ENCODE peak calls at places on chromosomes 11 and 22, in eight cellular contexts. O, J, C, V, H, Z, F and K are unnamed samples. For H3K27me3, the result is how much of the 10 kb centered on the place peaks cover.

GRCh38 chr11:131498631-131499053 is 128.2 kb downstream of the NTM start:
- DNase-seq in O (no peak), C (no peak), F (no peak), Z (no peak), V (no peak), J (no peak), H (no peak), K (no peak)

GRCh38 chr11:19673924-19674390 is 38.7 kb upstream of the NAV2 start:
- DNase-seq in H (peak), F (peak), Z (peak), J (peak), O (peak), C (no peak), V (peak), K (no peak)

GRCh38 chr11:11450744-11451362 is 97.8 kb upstream of the CSNK2A3 start:
- DNase-seq in F (no peak), Z (no peak), O (no peak), J (no peak), C (no peak), H (peak), V (no peak), K (no peak)

GRCh38 chr22:43996170-43996980 is 27.7 kb upstream of the PARVB start:
- DNase-seq in C (no peak), J (no peak), Z (peak), F (peak), V (peak), H (no peak), O (no peak), K (no peak)

GRCh38 chr11:59556115-59556882 is 45.0 kb downstream of the OR4D9 start:
- DNase-seq in V (no peak), F (no peak), H (peak), C (peak), Z (peak), J (no peak), O (peak), K (no peak)

GRCh38 chr11:79340535-79340934 is 100.3 kb downstream of the TENM4 start:
- DNase-seq in F (no peak), V (no peak), O (no peak), H (no peak), C (no peak), Z (no peak), J (no peak), K (no peak)

GRCh38 chr11:64844330-64845124 is at the start of gene CDC42BPG:
- DNase-seq in Z (peak), V (no peak), F (peak), C (peak), H (no peak), O (peak), J (peak), K (no peak)

GRCh38 chr11:65545853-65546216 is 12.3 kb downstream of the LTBP3 start:
- DNase-seq in V (no peak), Z (no peak), H (no peak), C (no peak), O (no peak), F (peak), J (no peak), K (no peak)

GRCh38 chr11:119433369-119433749 is 10.4 kb upstream of the THY1 start:
- DNase-seq in H (peak), J (no peak), C (no peak), F (no peak), V (no peak), Z (no peak), O (peak), K (no peak)

GRCh38 chr11:134556186-134556585 is 144.1 kb upstream of the B3GAT1 start:
- DNase-seq in H (no peak), F (no peak), J (no peak), C (no peak), V (no peak), O (no peak), Z (no peak), K (no peak)

GRCh38 chr11:109338131-109338530 is 83.9 kb upstream of the C11orf87 start:
- DNase-seq in Z (no peak), J (no peak), C (no peak), F (no peak), O (no peak), H (peak), V (no peak), K (no peak)

GRCh38 chr22:25754527-25755202 is 12.7 kb downstream of the MYO18B start:
- DNase-seq in J (no peak), F (no peak), H (peak), V (peak), C (no peak), O (peak), Z (peak), K (no peak)

GRCh38 chr11:129705341-129705740 is 110.3 kb upstream of the TMEM45B start:
- DNase-seq in H (no peak), V (no peak), J (no peak), Z (no peak), O (no peak), F (no peak), C (no peak), K (no peak)

GRCh38 chr11:128621491-128622136 is 34.3 kb upstream of the ETS1 start:
- DNase-seq in F (no peak), V (peak), H (peak), J (no peak), O (peak), Z (peak), C (no peak), K (peak)

DNA sequence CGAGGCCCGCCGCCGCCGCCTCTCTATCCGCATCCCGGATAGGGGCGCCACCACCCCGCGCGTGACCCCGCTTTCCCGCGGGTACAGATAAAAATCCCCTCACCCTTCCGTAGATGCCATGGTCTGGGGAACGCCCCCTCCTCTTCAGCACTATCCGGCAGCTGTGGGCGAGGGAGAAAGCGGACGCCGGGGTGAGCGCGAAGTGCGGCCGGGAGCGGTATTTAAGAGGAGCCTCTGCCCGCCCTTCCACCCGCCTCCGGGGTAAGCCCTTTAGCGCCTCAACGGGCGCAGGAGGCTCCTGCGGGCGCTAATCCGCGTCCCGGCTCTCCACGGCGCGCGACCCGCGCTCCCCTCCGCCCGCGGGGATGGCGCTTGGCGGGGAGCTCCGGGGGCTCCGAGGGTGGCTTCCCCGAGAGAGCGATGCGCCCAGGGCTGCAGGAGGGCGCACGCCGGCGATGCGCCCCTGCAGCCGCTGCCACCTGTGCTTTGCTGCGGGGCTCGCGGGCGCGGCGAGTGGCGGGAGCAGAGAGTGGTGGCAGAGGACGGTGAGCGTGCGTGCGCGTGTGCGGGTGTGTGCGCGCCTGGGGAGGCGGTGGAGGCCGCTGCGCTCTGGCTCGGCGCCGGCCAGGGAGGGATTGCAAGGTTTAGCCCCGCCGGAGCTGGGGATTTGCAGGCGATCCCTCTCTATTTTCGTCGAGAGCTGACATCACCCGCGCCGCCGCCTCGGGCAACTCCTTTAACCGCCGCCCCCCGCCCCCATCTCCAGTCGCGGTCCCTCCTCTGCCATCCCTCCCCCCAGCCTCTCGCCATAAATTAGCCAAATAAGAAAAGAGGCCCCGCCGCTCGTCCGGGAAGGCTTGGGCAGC is at the start of gene SLC1A2:
- DNase-seq in V (no peak), C (peak), Z (peak), J (peak), H (no peak), F (no peak), O (no peak), K (no peak)
- TF ChIP-seq CTCF in V (no peak), C (no peak), Z (no peak), J (peak), H (no peak), F (no peak), O (no peak), K (no peak)

GRCh38 chr22:41367680-41368542 is 13.8 kb upstream of the TEF start:
- DNase-seq in F (peak), H (peak), Z (no peak), J (peak), C (peak), O (no peak), V (no peak), K (peak)

GRCh38 chr22:41368543-41368817 is 13.3 kb upstream of the TEF start:
- DNase-seq in Z (no peak), J (no peak), C (no peak), H (no peak), V (no peak), O (no peak), F (no peak), K (no peak)

GRCh38 chr22:41365425-41365824 is 16.3 kb upstream of the TEF start:
- DNase-seq in Z (no peak), O (no peak), V (no peak), J (no peak), C (no peak), F (no peak), H (no peak), K (no peak)

GRCh38 chr22:41366323-41367014 is 15.3 kb upstream of the TEF start:
- DNase-seq in O (peak), J (no peak), F (no peak), V (no peak), C (no peak), H (no peak), Z (no peak), K (no peak)

GRCh38 chr22:41367039-41367679 is 14.6 kb upstream of the TEF start:
- DNase-seq in O (peak), C (peak), H (peak), J (peak), V (peak), F (peak), Z (peak), K (peak)
- H3K4me3 ChIP-seq in O (peak), C (peak), H (no peak), J (peak), V (peak), F (peak), Z (peak), K (peak)

GRCh38 chr11:44318369-44318768 is 8.4 kb upstream of the ALX4 start:
- DNase-seq in C (no peak), F (no peak), J (no peak), H (no peak), O (no peak), V (no peak), Z (no peak), K (no peak)

GRCh38 chr11:44319170-44319551 is 9.2 kb upstream of the ALX4 start:
- DNase-seq in Z (no peak), O (no peak), F (no peak), V (no peak), C (no peak), J (peak), H (no peak), K (no peak)

GRCh38 chr11:44320289-44320973 is 10.5 kb upstream of the ALX4 start:
- DNase-seq in V (no peak), C (no peak), F (no peak), J (no peak), O (no peak), H (no peak), Z (no peak), K (no peak)

GRCh38 chr11:44321059-44321458 is 11.1 kb upstream of the ALX4 start:
- DNase-seq in H (no peak), F (no peak), O (no peak), V (no peak), J (no peak), C (no peak), Z (no peak), K (no peak)

GRCh38 chr11:44319552-44320288 is 9.8 kb upstream of the ALX4 start:
- DNase-seq in V (no peak), O (no peak), J (no peak), C (no peak), F (no peak), Z (no peak), H (no peak), K (no peak)
- H3K27me3 ChIP-seq in V (half or more), O (half or more), J (half or more), C (half or more), F (half or more), Z (half or more), H (half or more), K (under half)

GRCh38 chr11:16171882-16172281 is 184.5 kb downstream of the SOX6 start:
- DNase-seq in H (no peak), Z (no peak), V (no peak), C (no peak), O (no peak), J (no peak), F (no peak), K (no peak)

GRCh38 chr11:16170448-16170847 is 185.9 kb downstream of the SOX6 start:
- DNase-seq in O (no peak), Z (no peak), H (no peak), C (no peak), F (no peak), J (no peak), V (no peak), K (no peak)

GRCh38 chr11:16169946-16170345 is 186.4 kb downstream of the SOX6 start:
- DNase-seq in F (no peak), C (peak), J (no peak), H (no peak), O (no peak), Z (no peak), V (no peak), K (peak)

GRCh38 chr11:16167706-16168487 is 188.4 kb downstream of the SOX6 start:
- DNase-seq in V (no peak), C (no peak), O (no peak), J (no peak), H (no peak), F (no peak), Z (no peak), K (no peak)

DNA sequence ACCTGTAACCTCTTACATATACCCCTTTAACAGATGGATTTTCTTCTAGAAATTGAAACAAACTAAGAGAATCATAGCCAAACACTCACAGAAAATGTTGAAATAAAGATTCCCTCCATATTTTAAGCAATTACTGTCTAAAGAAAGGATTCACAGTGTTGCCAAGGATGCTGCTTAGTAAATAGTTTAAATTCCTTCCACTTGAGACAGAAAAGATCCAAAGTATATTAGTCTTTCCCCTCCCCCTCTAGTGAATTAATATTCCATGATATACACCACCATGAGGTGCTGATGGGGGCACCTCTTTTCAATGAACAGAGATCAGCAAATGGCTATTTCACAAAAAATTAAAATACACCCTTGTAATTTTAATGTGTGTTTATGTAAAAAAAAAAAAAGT is 186.8 kb downstream of the SOX6 start:
- DNase-seq in J (no peak), C (no peak), O (no peak), Z (no peak), H (no peak), V (no peak), F (no peak), K (peak)
- TF ChIP-seq CTCF in J (no peak), C (no peak), O (no peak), Z (no peak), H (peak), V (no peak), F (no peak), K (peak)